ENCODE peak calls at places on chromosomes 12 and 14, in seven cellular contexts. O is activated naive CD4-positive, alpha-beta T cell treated with anti-CD3 and anti-CD28 coated beads, Interleukin-2, amount 50 U/mL, for 72 hours; V is GM04504; T is fibroblast of mammary gland; X is NCI-H526 treated with DMSO at 0.1 percent for 48 hours; Z is esophagus squamous epithelium; C is HuH-7. Q is an unnamed sample.

GRCh38 chr14:68401855-68402254 is 391.0 kb downstream of the ZFP36L1 start:
- DNase-seq in O (no peak), V (no peak), T (no peak), X (no peak), Z (no peak), C (no peak), Q (no peak)

GRCh38 chr12:25906651-25907340 is 51.7 kb upstream of the RASSF8 start:
- DNase-seq in O (no peak), V (no peak), T (no peak), X (no peak), Z (no peak), C (no peak), Q (no peak)

GRCh38 chr14:26984318-26985177 is 386.7 kb upstream of the NOVA1 start:
- DNase-seq in O (peak; percentile 2), V (peak; percentile 25), T (peak; percentile 85), X (peak; percentile 57), Z (no peak), C (no peak), Q (no peak)

GRCh38 chr14:72892879-72893635 is 844 bp downstream of the DPF3 start:
- DNase-seq in O (peak; percentile 31), V (no peak), T (no peak), X (peak; percentile 14), Z (no peak), C (peak; percentile 22), Q (no peak)

GRCh38 chr12:46831335-46832083 is 5.7 kb upstream of the SLC38A4 start:
- DNase-seq in O (peak; percentile 13), V (no peak), T (no peak), X (no peak), Z (no peak), C (peak; percentile 28), Q (no peak)

GRCh38 chr12:48925218-48925871 is at the start of gene FKBP11:
- DNase-seq in O (peak; percentile 58), V (no peak), T (peak; percentile 61), X (no peak), Z (no peak), C (peak; percentile 83), Q (no peak)

GRCh38 chr12:10354071-10354470 is 35.8 kb downstream of the KLRK1 start:
- DNase-seq in O (no peak), V (no peak), T (no peak), X (no peak), Z (no peak), C (no peak), Q (no peak)

GRCh38 chr12:2083008-2083407 is 30.2 kb downstream of the CACNA1C start:
- DNase-seq in O (no peak), V (no peak), T (peak; percentile 18), X (no peak), Z (no peak), C (no peak), Q (no peak)

GRCh38 chr12:128792398-128792797 is 31.4 kb downstream of the SLC15A4 start:
- DNase-seq in O (no peak), V (no peak), T (no peak), X (no peak), Z (no peak), C (no peak), Q (no peak)

GRCh38 chr12:108856428-108857157 is 790 bp downstream of the SSH1 start:
- DNase-seq in O (peak; percentile 44), V (peak; percentile 77), T (peak; percentile 78), X (no peak), Z (no peak), C (no peak), Q (no peak)

GRCh38 chr14:88251650-88252049 is 71.4 kb downstream of the KCNK10 start:
- DNase-seq in O (no peak), V (no peak), T (no peak), X (no peak), Z (no peak), C (no peak), Q (no peak)

GRCh38 chr12:98752726-98753125 is 107.6 kb downstream of the APAF1 start:
- DNase-seq in O (no peak), V (peak; percentile 56), T (peak; percentile 56), X (no peak), Z (no peak), C (no peak), Q (no peak)

GRCh38 chr12:87274594-87275245 is 754.5 kb downstream of the C12orf50 start:
- DNase-seq in O (no peak), V (no peak), T (peak; percentile 22), X (peak; percentile 34), Z (no peak), C (peak; percentile 15), Q (no peak)

GRCh38 chr12:127179199-127179598 is 1087.8 kb upstream of the TMEM132C start:
- DNase-seq in O (no peak), V (peak; percentile 38), T (peak; percentile 92), X (no peak), Z (no peak), C (no peak), Q (no peak)

GRCh38 chr14:91313852-91314251 is 69.3 kb upstream of the GPR68 start:
- DNase-seq in O (no peak), V (no peak), T (no peak), X (no peak), Z (no peak), C (no peak), Q (no peak)

GRCh38 chr12:40618621-40619020 is 73.6 kb upstream of the CNTN1 start:
- DNase-seq in O (no peak), V (no peak), T (no peak), X (no peak), Z (no peak), C (no peak), Q (no peak)

GRCh38 chr14:88129306-88130056 is 124.5 kb downstream of the GPR65 start:
- DNase-seq in O (no peak), V (peak; percentile 60), T (peak; percentile 97), X (no peak), Z (no peak), C (peak; percentile 7), Q (no peak)

GRCh38 chr12:75816892-75817291 is 214.7 kb downstream of the PHLDA1 start:
- DNase-seq in O (no peak), V (peak; percentile 60), T (peak; percentile 95), X (no peak), Z (no peak), C (no peak), Q (no peak)

GRCh38 chr14:35687335-35687939 is 121.7 kb downstream of the RALGAPA1 start:
- DNase-seq in O (peak; percentile 23), V (peak; percentile 20), T (peak; percentile 60), X (peak; percentile 53), Z (no peak), C (peak; percentile 6), Q (no peak)

GRCh38 chr12:96623818-96624217 is 134.4 kb downstream of the CFAP54 start:
- DNase-seq in O (no peak), V (no peak), T (no peak), X (no peak), Z (no peak), C (no peak), Q (no peak)

GRCh38 chr12:52952082-52952801 is 3.3 kb downstream of the KRT18 start:
- DNase-seq in O (no peak), V (no peak), T (no peak), X (no peak), Z (no peak), C (no peak), Q (no peak)

GRCh38 chr14:64209428-64210165 is 84.6 kb downstream of the ESR2 start:
- DNase-seq in O (no peak), V (peak; percentile 13), T (peak; percentile 19), X (peak; percentile 72), Z (no peak), C (no peak), Q (no peak)

GRCh38 chr14:102805454-102805891 is 28.2 kb downstream of the TRAF3 start:
- DNase-seq in O (peak; percentile 48), V (no peak), T (peak; percentile 51), X (no peak), Z (no peak), C (no peak), Q (no peak)

Q was measured in SK-N-MC.